ENCODE peak calls at places on chromosomes 13 and 19, in seven cellular contexts. One of them, this sample, is unnamed.

GRCh38 chr19:57075125-57075524 is 44.7 kb upstream of the USP29 start:
- DNase-seq in effector CD4-positive, alpha-beta T cell: no peak
- DNase-seq in glomerular endothelial cell: no peak
- DNase-seq in A549: no peak
- DNase-seq in left colon: no peak
- DNase-seq in nephron progenitor cell: no peak
- DNase-seq in AG08395: no peak
- DNase-seq in this sample: no peak

GRCh38 chr13:40639226-40639681 is 27.2 kb downstream of the FOXO1 start:
- DNase-seq in effector CD4-positive, alpha-beta T cell: no peak
- DNase-seq in glomerular endothelial cell: no peak
- DNase-seq in A549: no peak
- DNase-seq in left colon: no peak
- DNase-seq in nephron progenitor cell: no peak
- DNase-seq in AG08395: peak; percentile 36
- DNase-seq in this sample: no peak

GRCh38 chr13:26880741-26881140 is 120.2 kb upstream of the GPR12 start:
- DNase-seq in effector CD4-positive, alpha-beta T cell: no peak
- DNase-seq in glomerular endothelial cell: no peak
- DNase-seq in A549: no peak
- DNase-seq in left colon: no peak
- DNase-seq in nephron progenitor cell: no peak
- DNase-seq in AG08395: peak; percentile 23
- DNase-seq in this sample: no peak

GRCh38 chr19:7801020-7801570 is 28.9 kb upstream of the EVI5L start:
- DNase-seq in effector CD4-positive, alpha-beta T cell: no peak
- DNase-seq in glomerular endothelial cell: no peak
- DNase-seq in A549: no peak
- DNase-seq in left colon: no peak
- DNase-seq in nephron progenitor cell: no peak
- DNase-seq in AG08395: no peak
- DNase-seq in this sample: no peak

GRCh38 chr19:55602104-55603001 is 2.3 kb downstream of the ZNF524 start:
- DNase-seq in effector CD4-positive, alpha-beta T cell: no peak
- DNase-seq in glomerular endothelial cell: no peak
- DNase-seq in A549: no peak
- DNase-seq in left colon: peak; percentile 31
- DNase-seq in nephron progenitor cell: no peak
- DNase-seq in AG08395: no peak
- DNase-seq in this sample: no peak

GRCh38 chr19:3609779-3610719 is 3.4 kb upstream of the TBXA2R start:
- DNase-seq in effector CD4-positive, alpha-beta T cell: no peak
- DNase-seq in glomerular endothelial cell: no peak
- DNase-seq in A549: no peak
- DNase-seq in left colon: no peak
- DNase-seq in nephron progenitor cell: no peak
- DNase-seq in AG08395: no peak
- DNase-seq in this sample: no peak

GRCh38 chr13:94548382-94549240 is 47.3 kb downstream of the TGDS start:
- DNase-seq in effector CD4-positive, alpha-beta T cell: peak; percentile 28
- DNase-seq in glomerular endothelial cell: no peak
- DNase-seq in A549: peak; percentile 43
- DNase-seq in left colon: peak; percentile 57
- DNase-seq in nephron progenitor cell: no peak
- DNase-seq in AG08395: no peak
- DNase-seq in this sample: peak; percentile 63

GRCh38 chr19:50559636-50560035 is 8.6 kb downstream of the LRRC4B start:
- DNase-seq in effector CD4-positive, alpha-beta T cell: no peak
- DNase-seq in glomerular endothelial cell: no peak
- DNase-seq in A549: no peak
- DNase-seq in left colon: no peak
- DNase-seq in nephron progenitor cell: no peak
- DNase-seq in AG08395: no peak
- DNase-seq in this sample: no peak